ENCODE peak calls at places on chromosome X, in six cellular contexts. M, S, F, Q, D and G are unnamed samples.
A peak's percentile ranks its signal among the peaks of the same experiment; 100 is the strongest.

GRCh38 chrX:30196322-30196721 is 19.0 kb upstream of the MAGEB2 start:
- DNase-seq in M (peak; percentile 1), S (peak; percentile 3), F (peak; percentile 38), Q (no peak), D (no peak), G (no peak)

GRCh38 chrX:139429913-139430312 is 100.6 kb upstream of the F9 start:
- DNase-seq in M (no peak), S (no peak), F (peak; percentile 42), Q (no peak), D (no peak), G (no peak)

GRCh38 chrX:69398881-69399280 is 105.2 kb upstream of the NALF2 start:
- DNase-seq in M (no peak), S (no peak), F (no peak), Q (no peak), D (no peak), G (no peak)

GRCh38 chrX:57821703-57822375 is 88.4 kb downstream of the ZXDA start:
- DNase-seq in M (peak; percentile 31), S (peak; percentile 76), F (peak; percentile 75), Q (no peak), D (no peak), G (no peak)

GRCh38 chrX:153970398-153971123 is 1.1 kb downstream of the HCFC1 start:
- DNase-seq in M (peak; percentile 35), S (peak; percentile 74), F (peak; percentile 39), Q (peak; percentile 66), D (no peak), G (peak; percentile 45)

GRCh38 chrX:8783100-8784098 is 17.8 kb downstream of the FAM9A start:
- DNase-seq in M (no peak), S (peak; percentile 26), F (peak; percentile 23), Q (no peak), D (no peak), G (no peak)

GRCh38 chrX:115591420-115591819 is 30.4 kb downstream of the PLS3 start:
- DNase-seq in M (no peak), S (no peak), F (no peak), Q (no peak), D (no peak), G (no peak)

GRCh38 chrX:108270280-108270679 is 167.9 kb downstream of the COL4A6 start:
- DNase-seq in M (no peak), S (no peak), F (no peak), Q (no peak), D (no peak), G (no peak)

GRCh38 chrX:38214551-38214950 is 6.1 kb downstream of the SRPX start:
- DNase-seq in M (no peak), S (no peak), F (peak; percentile 58), Q (no peak), D (no peak), G (no peak)

GRCh38 chrX:29661290-29661689 is 554.1 kb upstream of the MAGEB2 start:
- DNase-seq in M (peak; percentile 59), S (peak; percentile 53), F (peak; percentile 59), Q (no peak), D (no peak), G (no peak)

GRCh38 chrX:20060961-20061868 is 55.5 kb downstream of the MAP7D2 start:
- DNase-seq in M (no peak), S (no peak), F (no peak), Q (no peak), D (no peak), G (no peak)

GRCh38 chrX:46630141-46630540 is 56.6 kb downstream of the CHST7 start:
- DNase-seq in M (no peak), S (no peak), F (no peak), Q (no peak), D (no peak), G (no peak)

GRCh38 chrX:94830717-94831116 is 1156.7 kb downstream of the FAM133A start:
- DNase-seq in M (no peak), S (no peak), F (peak; percentile 12), Q (no peak), D (no peak), G (no peak)

GRCh38 chrX:85963736-85964135 is 83.6 kb downstream of the CHM start:
- DNase-seq in M (peak; percentile 65), S (peak; percentile 72), F (peak; percentile 75), Q (no peak), D (peak; percentile 35), G (no peak)

GRCh38 chrX:9117851-9118250 is 83.9 kb upstream of the FAM9B start:
- DNase-seq in M (no peak), S (no peak), F (no peak), Q (no peak), D (no peak), G (no peak)

GRCh38 chrX:131778269-131779218 is 234.7 kb downstream of the OR13H1 start:
- DNase-seq in M (peak; percentile 63), S (no peak), F (peak; percentile 25), Q (peak; percentile 79), D (peak; percentile 9), G (no peak)

GRCh38 chrX:136652822-136653723 is 5.1 kb downstream of the CD40LG start:
- DNase-seq in M (no peak), S (no peak), F (no peak), Q (no peak), D (no peak), G (no peak)

GRCh38 chrX:69100478-69100877 is 64.8 kb downstream of the PJA1 start:
- DNase-seq in M (no peak), S (no peak), F (no peak), Q (no peak), D (no peak), G (no peak)

GRCh38 chrX:104679175-104679574 is 113.2 kb downstream of the IL1RAPL2 start:
- DNase-seq in M (no peak), S (no peak), F (peak; percentile 79), Q (no peak), D (no peak), G (no peak)

GRCh38 chrX:76183289-76184057 is 10.6 kb downstream of the PBDC1 start:
- DNase-seq in M (peak; percentile 18), S (peak; percentile 46), F (peak; percentile 6), Q (no peak), D (peak; percentile 5), G (no peak)

GRCh38 chrX:70168238-70169188 is 8.8 kb upstream of the DGAT2L6 start:
- DNase-seq in M (peak; percentile 55), S (peak; percentile 70), F (peak; percentile 75), Q (no peak), D (peak; percentile 34), G (no peak)

GRCh38 chrX:8629871-8630270 is 102.1 kb downstream of the ANOS1 start:
- DNase-seq in M (peak; percentile 47), S (peak; percentile 30), F (peak; percentile 93), Q (no peak), D (no peak), G (no peak)

GRCh38 chrX:22748093-22748999 is 251.4 kb upstream of the DDX53 start:
- DNase-seq in M (peak; percentile 25), S (peak; percentile 53), F (peak; percentile 63), Q (no peak), D (no peak), G (peak; percentile 61)

GRCh38 chrX:106802388-106803275 is at the start of gene TBC1D8B:
- DNase-seq in M (peak; percentile 89), S (peak; percentile 93), F (peak; percentile 94), Q (peak; percentile 84), D (peak; percentile 71), G (peak; percentile 37)

GRCh38 chrX:102599950-102600579 is 750 bp downstream of the ARMCX5 start:
- DNase-seq in M (peak; percentile 11), S (peak; percentile 39), F (peak; percentile 19), Q (no peak), D (no peak), G (no peak)

GRCh38 chrX:30659421-30659820 is 6.2 kb downstream of the GK start:
- DNase-seq in M (peak; percentile 76), S (peak; percentile 91), F (peak; percentile 83), Q (no peak), D (peak; percentile 4), G (no peak)

GRCh38 chrX:54808109-54808604 is 612 bp downstream of the MAGED2 start:
- DNase-seq in M (no peak), S (no peak), F (no peak), Q (peak; percentile 78), D (no peak), G (peak; percentile 57)

GRCh38 chrX:3192835-3193234 is 151.6 kb downstream of the ARSF start:
- DNase-seq in M (no peak), S (no peak), F (no peak), Q (no peak), D (no peak), G (no peak)

DNA sequence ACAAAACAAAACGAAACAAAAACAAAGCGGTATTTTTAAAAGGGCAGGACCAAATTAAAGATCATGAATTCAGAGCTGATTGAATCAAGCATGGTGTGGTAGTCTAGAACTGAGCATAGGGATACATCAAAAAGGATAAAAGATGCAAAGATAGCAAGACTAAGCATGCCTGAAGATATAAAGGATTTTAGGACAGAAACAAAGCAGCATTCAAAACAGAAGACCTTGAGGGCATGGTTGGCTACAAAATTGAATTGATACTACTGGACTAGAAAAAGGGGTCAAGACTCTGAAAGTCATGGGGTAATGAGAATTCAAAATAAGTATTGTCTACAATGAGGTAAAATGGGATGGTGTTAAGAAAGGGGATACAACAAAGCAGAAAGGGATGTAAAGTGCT is 41.6 kb downstream of the RAB33A start:
- DNase-seq in M (no peak), S (no peak), F (no peak), Q (no peak), D (no peak), G (no peak)
- TF ChIP-seq CTCF in M (no peak), S (no peak), F (no peak), Q (no peak), D (no peak), G (no peak)

DNA sequence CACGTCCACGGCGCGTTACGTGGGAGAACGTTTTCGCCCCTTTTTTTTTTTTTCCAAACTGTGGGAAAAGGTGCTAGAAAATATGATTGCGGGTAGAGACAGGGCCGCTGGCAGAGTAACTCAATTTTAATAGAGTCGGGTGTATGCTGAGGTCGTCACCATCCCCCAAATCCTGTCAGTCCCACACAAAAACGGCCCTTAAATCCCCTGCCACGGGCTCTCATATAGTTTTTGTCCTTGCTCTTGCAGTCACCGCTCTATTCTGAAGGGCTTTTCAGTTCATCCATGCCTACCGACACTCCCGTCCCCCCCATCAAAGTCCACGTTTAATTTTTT is 796 bp upstream of the MED14 start:
- DNase-seq in M (no peak), S (no peak), F (peak; percentile 4), Q (no peak), D (no peak), G (peak; percentile 8)
- TF ChIP-seq CTCF in M (no peak), S (no peak), F (no peak), Q (no peak), D (no peak), G (no peak)

GRCh38 chrX:126137899-126138298 is 28.2 kb downstream of the DCAF12L2 start:
- DNase-seq in M (no peak), S (no peak), F (no peak), Q (no peak), D (no peak), G (no peak)

GRCh38 chrX:126141014-126141413 is 25.1 kb downstream of the DCAF12L2 start:
- DNase-seq in M (no peak), S (no peak), F (no peak), Q (no peak), D (no peak), G (no peak)
- TF ChIP-seq CTCF in M (no peak), S (no peak), F (no peak), Q (no peak), D (no peak), G (no peak)

DNA sequence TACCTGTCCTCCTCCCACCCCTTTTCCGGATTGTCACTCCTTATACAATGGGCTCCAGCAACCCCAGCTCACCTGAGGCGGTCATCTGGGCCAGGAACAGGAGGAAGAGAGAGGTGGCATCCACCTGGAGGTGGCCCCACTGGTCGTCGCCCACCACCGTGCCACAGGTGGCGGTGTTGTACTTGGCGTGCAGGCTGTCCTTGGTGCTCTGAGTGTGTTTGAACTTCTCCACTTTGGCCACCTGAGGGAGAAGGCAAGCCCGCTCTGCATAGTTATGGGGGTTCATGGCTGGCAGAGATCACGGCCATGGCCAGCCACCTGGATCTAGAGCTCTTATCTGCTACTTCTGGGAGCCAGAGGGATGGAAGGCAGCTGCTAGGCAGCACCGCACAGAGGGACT is 32.9 kb downstream of the PHKA2 start:
- DNase-seq in M (no peak), S (no peak), F (no peak), Q (no peak), D (no peak), G (no peak)
- TF ChIP-seq CTCF in M (no peak), S (no peak), F (peak; percentile 46), Q (no peak), D (no peak), G (no peak)